ENCODE peak calls at places on chromosomes 12 and 14, in nine cellular contexts. M is heart left ventricle, E is HFF-Myc, N is mucosa of descending colon, X is left ventricle myocardium inferior, O is lung, A is mesenchymal stem cell, C is tibial nerve, K is sigmoid colon. L is an unnamed sample.

GRCh38 chr14:33692762-33693161 is 258.1 kb downstream of the EGLN3 start:
- DNase-seq in M (no peak), E (no peak), N (no peak), X (no peak), O (no peak), A (peak; percentile 66), C (no peak), K (no peak), L (no peak)

GRCh38 chr12:127621366-127621765 is 645.6 kb upstream of the TMEM132C start:
- DNase-seq in M (no peak), E (no peak), N (no peak), X (no peak), O (no peak), A (no peak), C (no peak), K (peak; percentile 58), L (no peak)

GRCh38 chr12:106195638-106196037 is 52.2 kb downstream of the CKAP4 start:
- DNase-seq in M (no peak), E (no peak), N (peak; percentile 54), X (peak; percentile 58), O (peak; percentile 35), A (peak; percentile 89), C (peak; percentile 71), K (peak; percentile 90), L (peak; percentile 35)

GRCh38 chr12:113757223-113758002 is 208.7 kb downstream of the RBM19 start:
- DNase-seq in M (no peak), E (no peak), N (no peak), X (no peak), O (no peak), A (no peak), C (no peak), K (no peak), L (no peak)

GRCh38 chr12:31324845-31325523 is 966 bp downstream of the SINHCAF start:
- DNase-seq in M (peak; percentile 78), E (no peak), N (peak; percentile 78), X (peak; percentile 42), O (peak; percentile 58), A (peak; percentile 74), C (no peak), K (peak; percentile 80), L (peak; percentile 69)

GRCh38 chr14:56759633-56760032 is 50.6 kb downstream of the OTX2 start:
- DNase-seq in M (no peak), E (no peak), N (no peak), X (no peak), O (no peak), A (no peak), C (no peak), K (no peak), L (no peak)

GRCh38 chr12:97940629-97941028 is 478.0 kb downstream of the RMST start:
- DNase-seq in M (no peak), E (no peak), N (no peak), X (no peak), O (no peak), A (peak; percentile 4), C (no peak), K (no peak), L (no peak)

GRCh38 chr14:95480109-95480886 is 36.2 kb downstream of the SYNE3 start:
- DNase-seq in M (peak; percentile 77), E (no peak), N (peak; percentile 71), X (peak; percentile 78), O (peak; percentile 41), A (peak; percentile 53), C (peak; percentile 75), K (peak; percentile 90), L (no peak)

GRCh38 chr14:51443195-51444018 is 203.4 kb downstream of the TMX1 start:
- DNase-seq in M (no peak), E (peak; percentile 36), N (no peak), X (no peak), O (no peak), A (no peak), C (no peak), K (no peak), L (no peak)

GRCh38 chr14:97641827-97642226 is 844.6 kb downstream of the VRK1 start:
- DNase-seq in M (no peak), E (no peak), N (no peak), X (no peak), O (no peak), A (no peak), C (no peak), K (no peak), L (no peak)

GRCh38 chr12:131091413-131091975 is 137.8 kb downstream of the ADGRD1 start:
- DNase-seq in M (no peak), E (no peak), N (no peak), X (no peak), O (no peak), A (no peak), C (peak; percentile 9), K (peak; percentile 17), L (no peak)

GRCh38 chr12:27101290-27101689 is 18.9 kb upstream of the C12orf71 start:
- DNase-seq in M (no peak), E (no peak), N (no peak), X (no peak), O (no peak), A (no peak), C (no peak), K (no peak), L (peak; percentile 35)

GRCh38 chr12:47844264-47845020 is 24.7 kb upstream of the HDAC7 start:
- DNase-seq in M (no peak), E (no peak), N (peak; percentile 49), X (no peak), O (peak; percentile 80), A (no peak), C (peak; percentile 42), K (no peak), L (no peak)

DNA sequence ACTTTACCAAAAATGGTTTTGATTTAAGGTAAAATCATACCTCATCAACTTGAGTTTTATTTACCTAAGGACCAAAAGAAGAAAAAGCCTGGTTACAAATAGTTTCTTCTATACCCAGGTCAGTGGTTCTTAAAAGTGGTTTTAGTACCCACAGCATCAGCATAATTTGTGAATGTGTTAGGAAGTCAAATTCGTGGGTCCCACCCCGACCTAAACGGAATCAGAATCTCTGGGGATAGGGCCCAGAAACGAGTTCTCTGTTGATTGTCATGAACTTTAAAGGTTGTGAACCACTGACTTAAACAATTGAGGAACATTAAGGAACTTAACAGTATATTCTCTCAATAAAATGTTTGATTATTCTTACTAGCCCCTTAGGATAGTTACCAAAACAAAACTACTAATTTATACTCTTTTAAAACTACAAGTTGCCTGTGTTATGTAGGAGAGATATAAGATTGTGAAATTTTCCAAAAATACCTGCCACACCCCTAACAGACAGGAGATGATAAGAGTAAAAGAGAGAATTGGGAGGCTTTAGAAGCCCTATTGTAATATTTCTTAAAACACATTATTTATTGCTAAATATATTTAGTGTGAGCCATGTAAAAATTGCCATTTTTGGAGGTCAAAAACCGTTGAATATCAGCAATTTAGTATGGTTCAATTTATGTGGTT is 669 bp upstream of the SLC25A21 start:
- DNase-seq in M (no peak), E (no peak), N (no peak), X (no peak), O (no peak), A (no peak), C (no peak), K (no peak), L (no peak)
- H3K4me3 ChIP-seq in M (no peak overlapping the region), E (peak overlapping the region; percentile 87), N (no peak overlapping the region), X (peak overlapping the region; percentile 86), O (no peak overlapping the region), A (no peak overlapping the region), C (peak overlapping the region; percentile 84), K (peak overlapping the region; percentile 67), L (no peak overlapping the region)

DNA sequence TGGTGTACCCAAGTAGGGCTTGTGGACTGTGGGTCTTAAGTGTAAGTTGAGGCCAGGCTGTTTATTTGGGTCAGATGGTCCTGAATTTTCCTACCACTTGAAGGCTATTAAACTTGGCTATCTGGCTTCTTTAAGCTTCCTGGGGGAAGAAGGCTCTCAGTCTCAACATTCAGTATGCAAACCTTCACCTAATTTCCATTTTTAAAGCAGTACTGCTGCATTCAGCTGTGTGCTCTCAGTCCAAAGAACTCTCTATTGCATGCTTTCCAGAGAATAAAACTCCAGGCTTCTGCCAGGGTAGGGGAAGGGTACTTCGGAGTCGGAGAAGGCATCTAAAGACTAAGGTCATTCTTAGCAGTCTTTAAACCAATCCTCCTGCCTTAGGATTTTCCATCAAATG is 124.4 kb downstream of the HELB start:
- DNase-seq in M (no peak), E (no peak), N (no peak), X (no peak), O (no peak), A (no peak), C (no peak), K (no peak), L (no peak)
- H3K4me3 ChIP-seq in M (no peak overlapping the region), E (no peak overlapping the region), N (no peak overlapping the region), X (no peak overlapping the region), O (no peak overlapping the region), A (no peak overlapping the region), C (no peak overlapping the region), K (no peak overlapping the region), L (no peak overlapping the region)

GRCh38 chr14:63857467-63858030 is 4.7 kb downstream of the SYNE2 start:
- DNase-seq in M (no peak), E (no peak), N (no peak), X (no peak), O (no peak), A (no peak), C (no peak), K (no peak), L (no peak)
- H3K4me3 ChIP-seq in M (no peak overlapping the region), E (no peak overlapping the region), N (no peak overlapping the region), X (no peak overlapping the region), O (no peak overlapping the region), A (no peak overlapping the region), C (no peak overlapping the region), K (no peak overlapping the region), L (no peak overlapping the region)

GRCh38 chr12:1553987-1554982 is 40.1 kb downstream of the FBXL14 start:
- DNase-seq in M (no peak), E (no peak), N (no peak), X (no peak), O (no peak), A (no peak), C (no peak), K (no peak), L (no peak)
- H3K4me3 ChIP-seq in M (no peak overlapping the region), E (no peak overlapping the region), N (no peak overlapping the region), X (no peak overlapping the region), O (no peak overlapping the region), A (no peak overlapping the region), C (no peak overlapping the region), K (no peak overlapping the region), L (no peak overlapping the region)

GRCh38 chr14:104047761-104048160 is 37.7 kb upstream of the ASPG start:
- DNase-seq in M (no peak), E (no peak), N (no peak), X (no peak), O (no peak), A (no peak), C (no peak), K (no peak), L (no peak)
- H3K4me3 ChIP-seq in M (no peak overlapping the region), E (no peak overlapping the region), N (no peak overlapping the region), X (no peak overlapping the region), O (no peak overlapping the region), A (no peak overlapping the region), C (no peak overlapping the region), K (no peak overlapping the region), L (no peak overlapping the region)

GRCh38 chr12:118358607-118359540 is 13.8 kb downstream of the TAOK3 start:
- DNase-seq in M (no peak), E (no peak), N (no peak), X (no peak), O (no peak), A (no peak), C (no peak), K (no peak), L (peak; percentile 82)
- H3K4me3 ChIP-seq in M (no peak overlapping the region), E (no peak overlapping the region), N (no peak overlapping the region), X (no peak overlapping the region), O (no peak overlapping the region), A (no peak overlapping the region), C (no peak overlapping the region), K (no peak overlapping the region), L (peak overlapping the region; percentile 74)

GRCh38 chr12:52053570-52054209 is 2.4 kb downstream of the NR4A1 start:
- DNase-seq in M (no peak), E (no peak), N (no peak), X (no peak), O (no peak), A (peak; percentile 64), C (peak; percentile 33), K (peak; percentile 85), L (no peak)
- H3K4me3 ChIP-seq in M (no peak overlapping the region), E (no peak overlapping the region), N (no peak overlapping the region), X (peak overlapping the region; percentile 77), O (no peak overlapping the region), A (no peak overlapping the region), C (peak overlapping the region; percentile 51), K (peak overlapping the region; percentile 77), L (no peak overlapping the region)

L was measured in NB4.